ENCODE peak calls at places on chromosomes 6 and 20, in six cellular contexts. C, R, X, N, A and L are unnamed samples. For H3K36me3, the result is how much of the 10 kb centered on the place peaks cover.

GRCh38 chr6:70413829-70414494 is 654 bp downstream of the FAM135A start:
- DNase-seq in X (no peak), A (no peak), N (no peak), R (no peak), C (no peak), L (no peak)

GRCh38 chr6:112701201-112701600 is 354.1 kb downstream of the RFPL4B start:
- DNase-seq in X (no peak), C (no peak), A (no peak), N (no peak), R (no peak), L (no peak)

GRCh38 chr6:117605169-117605826 is 3.0 kb upstream of the GOPC start:
- DNase-seq in R (no peak), A (peak), N (peak), X (peak), C (peak), L (no peak)

GRCh38 chr20:59568509-59569024 is 35.8 kb upstream of the PHACTR3 start:
- DNase-seq in R (no peak), N (no peak), X (no peak), C (no peak), A (no peak), L (no peak)

GRCh38 chr20:47349365-47350180 is 6.9 kb downstream of the ZMYND8 start:
- DNase-seq in C (no peak), A (no peak), R (no peak), X (no peak), N (no peak), L (no peak)

GRCh38 chr20:10466325-10466724 is 31.2 kb downstream of the SLX4IP start:
- DNase-seq in X (no peak), A (no peak), C (no peak), R (peak), N (no peak), L (no peak)

GRCh38 chr6:169160855-169161560 is 92.6 kb downstream of the THBS2 start:
- DNase-seq in N (no peak), A (no peak), X (no peak), C (no peak), R (no peak), L (no peak)

GRCh38 chr6:40251609-40252008 is 317.3 kb upstream of the MOCS1 start:
- DNase-seq in X (peak), R (no peak), N (no peak), A (no peak), C (no peak), L (no peak)

GRCh38 chr6:42453027-42453648 is 1.4 kb upstream of the TRERF1 start:
- DNase-seq in X (peak), A (peak), N (peak), C (peak), R (no peak), L (peak)

GRCh38 chr6:43776115-43776798 is 6.2 kb downstream of the VEGFA start:
- DNase-seq in X (no peak), N (peak), R (no peak), C (no peak), A (no peak), L (no peak)

GRCh38 chr20:20181322-20181721 is 129.0 kb downstream of the CFAP61 start:
- DNase-seq in A (no peak), R (no peak), X (no peak), N (no peak), C (no peak), L (no peak)

GRCh38 chr20:20188647-20189046 is 136.3 kb downstream of the CFAP61 start:
- DNase-seq in C (no peak), N (no peak), A (no peak), R (no peak), X (no peak), L (no peak)

GRCh38 chr20:20184711-20185110 is 132.4 kb downstream of the CFAP61 start:
- DNase-seq in C (no peak), R (no peak), A (no peak), N (no peak), X (no peak), L (no peak)

GRCh38 chr20:20184149-20184548 is 131.8 kb downstream of the CFAP61 start:
- DNase-seq in C (no peak), R (no peak), X (no peak), N (no peak), A (no peak), L (no peak)
- TF ChIP-seq CTCF in C (peak), R (peak), X (peak), N (no peak), A (peak), L (no peak)

GRCh38 chr20:3027987-3028386 is 15.4 kb upstream of the GNRH2 start:
- DNase-seq in A (no peak), X (no peak), N (no peak), C (no peak), R (no peak), L (no peak)
- H3K36me3 ChIP-seq in A (under half), X (under half), N (half or more), C (under half), R (under half), L (under half)

GRCh38 chr6:167237438-167237837 is 53.7 kb upstream of the UNC93A start:
- DNase-seq in N (no peak), X (no peak), R (no peak), A (no peak), C (no peak), L (no peak)

GRCh38 chr6:167238169-167238693 is 52.9 kb upstream of the UNC93A start:
- DNase-seq in C (no peak), N (no peak), A (no peak), X (no peak), R (no peak), L (no peak)

GRCh38 chr6:167240034-167240541 is 51.0 kb upstream of the UNC93A start:
- DNase-seq in N (no peak), X (no peak), R (no peak), C (no peak), A (no peak), L (no peak)

GRCh38 chr6:167236239-167236571 is 54.9 kb upstream of the UNC93A start:
- DNase-seq in X (no peak), N (no peak), A (no peak), R (no peak), C (no peak), L (no peak)

DNA sequence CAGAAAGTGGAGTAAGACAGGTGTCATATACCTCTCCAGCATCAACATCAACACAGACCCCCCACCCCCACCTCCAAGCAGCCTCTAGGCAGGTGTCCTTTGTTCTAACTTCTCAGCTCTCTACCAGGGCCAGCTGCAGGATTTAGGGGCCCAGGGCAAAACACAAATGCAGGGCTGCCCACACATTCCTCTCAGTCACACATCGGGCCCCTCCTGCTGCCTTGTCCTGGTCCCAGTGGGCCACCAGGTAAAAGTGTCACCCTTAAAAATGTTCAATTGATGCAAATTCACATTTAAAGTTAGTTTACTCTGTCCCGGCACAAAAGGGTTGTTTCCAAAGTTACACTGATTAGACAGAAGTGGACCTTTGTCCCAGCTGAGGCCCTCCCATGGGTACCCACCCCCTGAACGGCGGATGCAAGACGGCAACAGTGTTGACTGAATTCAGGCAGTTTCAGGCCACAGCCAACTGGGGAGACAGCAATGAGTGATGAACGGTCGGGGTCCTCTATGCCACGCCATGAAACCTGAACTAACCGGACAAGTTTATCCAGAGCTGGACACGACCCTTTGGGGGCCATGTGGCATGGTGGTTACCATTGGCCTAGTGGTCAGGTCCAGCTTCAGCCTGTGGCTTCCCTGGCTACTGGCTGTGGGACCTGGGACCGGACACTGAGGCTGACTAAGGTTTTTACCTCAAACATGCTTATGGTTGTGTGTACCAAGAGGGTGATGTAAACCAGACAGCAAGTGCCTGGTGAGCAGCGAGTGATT is 52.2 kb upstream of the UNC93A start:
- DNase-seq in N (no peak), C (no peak), X (no peak), A (no peak), R (no peak), L (no peak)
- TF ChIP-seq POLR2AphosphoS5 in N (no peak), C (no peak), X (no peak), A (no peak), R (no peak), L (no peak)

DNA sequence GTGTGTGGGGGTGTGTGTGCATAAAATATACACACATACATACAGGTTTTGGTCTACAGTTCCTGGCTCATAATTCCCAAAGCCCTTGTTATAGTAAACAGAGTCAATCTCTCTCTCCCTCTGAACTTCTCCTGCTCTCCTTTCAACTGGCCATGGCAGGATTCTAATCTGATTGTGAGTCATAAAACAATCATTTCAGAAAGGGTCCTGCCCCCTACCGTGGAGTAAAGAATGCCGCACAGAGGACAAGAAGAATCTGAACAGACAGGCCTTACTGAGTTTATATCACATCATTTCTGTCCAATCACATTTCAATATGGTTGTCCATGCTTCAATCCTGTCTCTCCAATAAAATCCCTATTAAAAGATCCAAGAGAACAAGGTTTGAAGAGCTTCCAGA is 416.9 kb downstream of the FRK start:
- DNase-seq in N (no peak), R (no peak), X (no peak), A (peak), C (no peak), L (no peak)
- TF ChIP-seq CTCF in N (no peak), R (no peak), X (no peak), A (peak), C (no peak), L (no peak)

DNA sequence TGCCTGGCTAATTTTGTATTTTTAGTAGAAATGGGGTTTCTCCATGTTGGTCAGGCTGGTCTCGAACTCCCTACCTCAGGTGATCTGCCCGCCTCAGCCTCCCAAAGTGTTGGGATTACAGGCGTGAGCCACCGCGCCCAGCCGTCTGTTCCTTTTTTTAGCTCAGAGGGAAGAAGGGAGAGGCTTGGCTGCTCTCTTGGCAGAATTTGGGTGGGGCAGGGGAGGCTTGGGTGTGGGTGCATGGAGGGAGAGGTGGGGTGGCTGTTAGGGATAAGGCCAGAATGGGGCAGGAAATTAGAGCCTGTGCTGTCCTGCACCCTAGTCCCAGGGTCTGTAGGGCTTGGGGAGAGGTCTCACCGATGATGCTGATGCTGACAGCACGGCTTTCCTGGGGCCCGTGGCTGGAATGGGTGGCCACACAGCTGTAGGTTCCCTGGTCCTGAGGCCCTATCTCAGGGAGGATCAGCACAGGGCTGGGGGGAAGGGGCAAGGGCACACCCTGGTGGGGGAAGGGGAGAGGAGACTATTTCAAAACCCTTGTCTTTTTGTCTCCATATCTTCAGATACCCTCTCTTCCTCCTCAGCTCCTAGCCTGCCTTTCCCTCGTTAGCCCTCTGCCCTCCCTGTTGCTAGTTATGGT is 2.0 kb downstream of the AGER start:
- DNase-seq in X (no peak), A (no peak), N (no peak), R (no peak), C (no peak), L (no peak)
- H3K36me3 ChIP-seq in X (under half), A (under half), N (half or more), R (under half), C (under half), L (under half)

DNA sequence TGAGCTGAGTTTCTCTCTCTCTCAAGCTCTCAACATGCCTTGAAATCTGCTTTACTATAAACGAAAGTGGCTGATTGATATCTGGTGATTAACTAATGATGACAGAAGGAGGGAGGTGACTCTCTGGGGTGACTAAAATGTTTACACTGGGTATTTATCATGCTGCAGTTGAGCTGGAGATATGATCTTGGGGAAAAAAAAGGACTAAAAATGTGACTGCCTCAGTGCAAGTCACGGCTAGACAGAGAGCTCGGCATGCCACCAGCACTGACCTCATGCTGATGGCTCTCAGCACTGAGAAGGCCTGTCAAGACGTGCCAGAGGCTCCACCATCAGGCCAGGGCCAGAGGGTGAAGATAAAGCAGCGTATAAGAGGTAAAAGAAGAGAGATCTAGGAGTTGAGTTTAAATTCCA is 103.1 kb upstream of the SPACA1 start:
- DNase-seq in C (peak), A (no peak), N (peak), X (peak), R (no peak), L (peak)
- TF ChIP-seq POLR2AphosphoS5 in C (no peak), A (no peak), N (no peak), X (no peak), R (no peak), L (no peak)

DNA sequence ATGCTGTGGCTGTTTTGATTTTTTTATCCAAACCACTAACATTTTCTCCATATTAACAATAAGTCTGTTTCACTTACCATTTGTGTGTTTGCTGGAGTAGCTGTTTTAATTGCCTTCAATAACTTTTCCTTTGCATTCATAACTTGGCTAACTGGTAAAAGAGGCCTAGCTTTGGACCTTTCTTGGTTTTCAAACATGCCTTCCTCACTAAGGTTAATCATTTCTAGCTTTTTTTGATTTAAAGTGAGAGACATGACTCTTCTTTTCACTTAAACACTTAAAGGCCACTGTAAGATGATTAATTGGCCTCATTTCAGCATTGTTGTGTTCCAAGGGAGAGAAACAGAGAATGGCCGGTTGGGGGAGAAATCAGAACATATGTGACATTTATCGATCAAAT is 2.9 kb downstream of the WFDC12 start:
- DNase-seq in A (no peak), X (no peak), R (no peak), N (no peak), C (no peak), L (no peak)
- TF ChIP-seq CTCF in A (no peak), X (no peak), R (no peak), N (no peak), C (no peak), L (no peak)